ENCODE peak calls at places on chromosome 7, in six cellular contexts. Y is hypothalamus, Q is NCI-H1105, P is hepatocyte, K is dorsolateral prefrontal cortex, L is cardiac septum. G is an unnamed sample.

GRCh38 chr7:65554-65953 is 126.8 kb upstream of the FAM20C start:
- DNase-seq in K (no peak), L (no peak), Q (no peak), P (no peak), Y (no peak), G (no peak)

GRCh38 chr7:5543361-5543760 is 119.7 kb upstream of the TNRC18 start:
- DNase-seq in P (no peak), L (no peak), K (no peak), Y (no peak), Q (no peak), G (no peak)

GRCh38 chr7:47776335-47776734 is 171.9 kb downstream of the PKD1L1 start:
- DNase-seq in Y (no peak), L (no peak), K (no peak), P (no peak), Q (no peak), G (no peak)

GRCh38 chr7:76053461-76053860 is 5.6 kb downstream of the MDH2 start:
- DNase-seq in P (no peak), Y (no peak), K (no peak), L (no peak), Q (no peak), G (no peak)

GRCh38 chr7:148650232-148650858 is 48.4 kb upstream of the CUL1 start:
- DNase-seq in L (no peak), Y (no peak), Q (no peak), K (no peak), P (no peak), G (no peak)

GRCh38 chr7:104956753-104957450 is 57.1 kb upstream of the KMT2E start:
- DNase-seq in Q (no peak), Y (no peak), K (no peak), L (no peak), P (no peak), G (no peak)

GRCh38 chr7:87505122-87505521 is 29.6 kb upstream of the ABCB4 start:
- DNase-seq in L (no peak), P (no peak), Y (no peak), K (no peak), Q (no peak), G (no peak)

GRCh38 chr7:924541-925231 is 29.8 kb downstream of the ADAP1 start:
- DNase-seq in Y (no peak), Q (no peak), K (peak), P (no peak), L (peak), G (no peak)

GRCh38 chr7:68785036-68785435 is 813.2 kb upstream of the AUTS2 start:
- DNase-seq in P (no peak), K (no peak), Q (no peak), L (no peak), Y (no peak), G (no peak)

GRCh38 chr7:32020760-32021159 is 49.4 kb downstream of the PDE1C start:
- DNase-seq in Q (no peak), L (no peak), Y (no peak), K (no peak), P (no peak), G (no peak)

GRCh38 chr7:70797109-70797514 is 334.8 kb upstream of the GALNT17 start:
- DNase-seq in Q (no peak), L (no peak), P (no peak), K (no peak), Y (no peak), G (no peak)

GRCh38 chr7:19442016-19442785 is 266.6 kb downstream of the POLR1F start:
- DNase-seq in Q (no peak), P (peak), L (no peak), Y (no peak), K (no peak), G (no peak)

GRCh38 chr7:43692582-43693373 is 36.5 kb downstream of the COA1 start:
- DNase-seq in Q (no peak), Y (no peak), L (no peak), K (no peak), P (no peak), G (no peak)